ENCODE peak calls at places on chromosomes 6 and 20, in four cellular contexts. D is upper lobe of right lung, I is aorta, J is mammary epithelial cell. L is an unnamed sample.

GRCh38 chr6:44254201-44254956 is 2.9 kb downstream of the SLC35B2 start:
- DNase-seq in J (no peak), D (no peak), I (peak; percentile 57), L (no peak)

GRCh38 chr20:58023346-58023745 is 205.1 kb downstream of the ANKRD60 start:
- DNase-seq in I (peak; percentile 30), J (no peak), D (no peak), L (no peak)

GRCh38 chr20:36214684-36215256 is 21.5 kb upstream of the AAR2 start:
- DNase-seq in D (no peak), I (peak; percentile 9), J (peak; percentile 18), L (no peak)

GRCh38 chr6:11732036-11732545 is 46.5 kb downstream of the ADTRP start:
- DNase-seq in D (peak; percentile 70), J (no peak), I (peak; percentile 90), L (peak; percentile 72)

GRCh38 chr6:148934534-148934933 is 187.7 kb downstream of the UST start:
- DNase-seq in I (no peak), D (no peak), J (no peak), L (peak; percentile 25)

GRCh38 chr6:80540700-80541099 is 434.2 kb downstream of the BCKDHB start:
- DNase-seq in I (no peak), D (no peak), J (peak; percentile 34), L (no peak)

GRCh38 chr6:154302111-154302752 is 54.4 kb downstream of the IPCEF1 start:
- DNase-seq in D (no peak), I (no peak), J (peak; percentile 68), L (no peak)

GRCh38 chr6:26322645-26323482 is 42.1 kb upstream of the BTN3A2 start:
- DNase-seq in J (peak; percentile 90), I (no peak), D (no peak), L (no peak)

GRCh38 chr6:109349419-109349987 is 32.8 kb downstream of the CD164 start:
- DNase-seq in D (no peak), J (peak; percentile 30), I (no peak), L (no peak)

GRCh38 chr20:34705383-34706021 is 1.4 kb downstream of the TP53INP2 start:
- DNase-seq in I (no peak), J (peak; percentile 73), D (no peak), L (no peak)

GRCh38 chr6:32337166-32337805 is 34.4 kb downstream of the TSBP1 start:
- DNase-seq in I (no peak), J (no peak), D (no peak), L (no peak)

GRCh38 chr6:26240157-26240980 is 124.6 kb upstream of the BTN3A2 start:
- DNase-seq in J (peak; percentile 34), I (peak; percentile 78), D (no peak), L (peak; percentile 51)

GRCh38 chr6:140921366-140922226 is 1211.1 kb upstream of the GJE1 start:
- DNase-seq in J (peak; percentile 89), D (no peak), I (no peak), L (no peak)

GRCh38 chr20:62362590-62362940 is 4.5 kb downstream of the LAMA5 start:
- DNase-seq in D (no peak), J (no peak), I (no peak), L (peak; percentile 51)

GRCh38 chr20:62365814-62366369 is 1.2 kb downstream of the LAMA5 start:
- DNase-seq in I (peak; percentile 88), D (peak; percentile 78), J (peak; percentile 75), L (peak; percentile 39)

GRCh38 chr20:62362991-62363919 is 3.9 kb downstream of the LAMA5 start:
- DNase-seq in J (no peak), I (peak; percentile 76), D (peak; percentile 63), L (peak; percentile 41)

GRCh38 chr20:62364911-62365736 is 2.0 kb downstream of the LAMA5 start:
- DNase-seq in J (no peak), D (peak; percentile 87), I (peak; percentile 80), L (peak; percentile 87)

DNA sequence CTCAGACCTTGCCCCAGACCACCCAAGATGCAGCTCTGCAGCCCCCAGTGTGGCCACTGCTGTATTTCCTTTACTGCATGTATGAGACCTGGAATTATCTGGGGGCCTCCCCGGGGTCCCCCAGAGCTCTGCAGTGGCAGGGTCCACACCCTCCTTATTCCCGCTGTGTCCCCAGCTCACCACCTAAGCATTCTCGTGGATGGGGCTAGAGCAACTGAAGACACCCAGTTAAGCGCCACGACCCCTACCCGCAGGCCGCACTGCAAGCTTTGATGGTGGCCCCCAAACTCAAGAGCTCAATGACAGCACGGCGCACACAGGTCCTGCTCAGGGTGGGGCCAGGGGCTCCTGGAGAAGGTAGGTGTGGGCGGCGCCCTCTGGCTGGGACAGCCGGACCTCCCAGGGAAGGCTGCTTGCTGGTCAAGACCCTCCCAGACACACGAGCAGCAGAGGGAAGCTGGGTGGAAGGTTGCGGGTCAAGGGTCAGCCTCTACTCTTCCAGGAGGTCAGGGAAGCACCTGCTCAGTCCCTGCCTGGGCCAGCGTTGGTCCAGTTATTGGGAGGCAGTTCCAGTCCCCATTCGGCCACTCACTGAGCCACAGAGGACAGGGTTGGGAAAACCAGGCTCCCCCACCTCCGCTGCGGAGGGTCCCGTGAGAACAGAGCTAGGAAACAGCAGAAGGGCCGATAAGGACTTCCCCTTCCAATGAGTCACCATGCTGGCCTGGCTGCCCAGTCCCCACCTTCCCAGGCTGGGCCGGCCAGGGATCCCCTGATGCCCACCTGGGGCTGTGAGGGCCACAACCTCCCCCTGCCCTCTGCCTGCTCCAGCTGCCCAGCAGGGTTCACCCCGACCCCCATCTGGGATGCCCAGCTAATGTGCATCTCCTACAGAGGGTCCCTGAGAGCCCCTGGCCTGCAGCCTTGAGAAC is 2.9 kb downstream of the LAMA5 start:
- DNase-seq in I (peak; percentile 81), J (no peak), D (peak; percentile 68), L (peak; percentile 62)
- H3K4me3 ChIP-seq in I (no peak overlapping the region), J (no peak overlapping the region), D (peak overlapping the region; percentile 69), L (peak overlapping the region; percentile 96)

DNA sequence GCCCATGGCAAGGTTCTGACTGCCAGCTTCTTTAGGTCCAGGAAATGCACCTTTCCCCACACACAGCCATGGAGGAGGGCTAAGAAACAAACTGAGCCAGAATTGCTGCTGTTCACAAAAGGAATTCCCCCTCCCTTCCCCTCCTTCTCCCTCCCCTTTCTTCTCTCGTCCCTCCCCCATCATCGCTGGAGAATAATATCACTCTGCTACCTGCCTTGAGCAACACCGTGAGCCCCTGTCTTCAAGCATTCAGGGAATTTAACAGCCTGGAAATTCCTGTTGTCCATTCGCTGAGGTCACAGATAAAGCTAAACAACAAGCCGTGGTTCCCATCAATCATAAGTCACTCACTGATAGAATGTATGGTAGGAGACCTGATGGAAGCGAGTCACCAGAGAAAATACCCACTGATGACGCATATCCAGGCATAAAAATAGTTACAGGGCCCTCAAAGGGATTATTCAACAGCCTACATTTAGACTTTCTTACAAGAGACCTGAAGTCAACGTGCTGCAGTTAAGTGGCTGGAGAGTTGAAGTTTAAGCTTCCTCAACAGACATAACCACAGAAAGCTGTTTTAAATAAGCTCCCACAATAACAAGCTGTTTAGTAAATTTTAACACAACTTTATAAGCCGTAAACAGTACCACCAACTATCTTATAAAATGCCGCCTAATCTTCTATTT is 59.7 kb downstream of the HIVEP2 start:
- DNase-seq in I (no peak), J (peak; percentile 99), D (no peak), L (no peak)
- H3K4me1 ChIP-seq in I (no peaks in the 10 kb centered on the region), J (peaks cover 25% of the 10 kb centered on the region), D (peaks cover 14% of the 10 kb centered on the region), L (peaks cover 52% of the 10 kb centered on the region)

DNA sequence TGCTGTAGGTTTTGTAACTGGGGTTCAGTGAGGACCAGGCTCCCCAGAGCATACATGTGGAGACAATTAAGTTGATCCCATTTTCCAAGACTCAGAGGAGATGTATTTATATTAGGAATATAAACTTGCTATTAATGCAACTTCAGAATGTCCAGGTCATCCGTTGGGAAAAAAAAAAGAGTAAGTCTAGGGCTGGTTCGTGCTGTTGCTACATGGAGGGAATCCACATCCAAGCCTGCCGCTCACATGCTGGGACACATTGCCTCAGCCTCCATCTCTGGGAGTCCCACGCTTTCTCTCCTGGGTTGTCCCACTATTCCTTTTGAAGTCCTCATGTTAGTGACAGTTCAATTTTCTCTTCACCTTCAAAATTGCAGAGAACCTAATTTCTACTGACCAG is 199.6 kb upstream of the THBS2 start:
- DNase-seq in D (no peak), I (no peak), J (no peak), L (no peak)
- H3K27ac ChIP-seq in D (peak overlapping the region; percentile 65), I (peak overlapping the region; percentile 89), J (no peak overlapping the region), L (no peak overlapping the region)

GRCh38 chr20:1810926-1811620 is 84.1 kb upstream of the SIRPA start:
- DNase-seq in I (no peak), J (peak; percentile 57), D (no peak), L (no peak)
- H3K4me3 ChIP-seq in I (no peak overlapping the region), J (no peak overlapping the region), D (no peak overlapping the region), L (no peak overlapping the region)